ENCODE peak calls at places on chromosomes 13 and 19, in ten cellular contexts. N, F, C, B, U, M, P, O, D and S are unnamed samples.

GRCh38 chr19:40101813-40102212 is 11.1 kb upstream of the ZNF780A start:
- DNase-seq in N (no peak), F (no peak), C (no peak), B (no peak), U (no peak), M (no peak), P (no peak), O (no peak), D (no peak), S (no peak)

GRCh38 chr13:29465741-29466293 is 129.7 kb downstream of the SLC7A1 start:
- DNase-seq in N (no peak), F (peak; percentile 86), C (no peak), B (peak; percentile 22), U (no peak), M (peak; percentile 55), P (peak; percentile 79), O (no peak), D (no peak), S (peak; percentile 31)

GRCh38 chr19:32397736-32398135 is 7.8 kb upstream of the DPY19L3 start:
- DNase-seq in N (no peak), F (no peak), C (no peak), B (no peak), U (no peak), M (no peak), P (peak; percentile 71), O (no peak), D (no peak), S (no peak)

GRCh38 chr19:38204096-38204495 is 19.9 kb downstream of the DPF1 start:
- DNase-seq in N (no peak), F (peak; percentile 54), C (no peak), B (no peak), U (no peak), M (peak; percentile 34), P (no peak), O (no peak), D (no peak), S (no peak)

GRCh38 chr13:100022798-100023197 is 41.2 kb downstream of the ZIC2 start:
- DNase-seq in N (no peak), F (no peak), C (no peak), B (no peak), U (no peak), M (no peak), P (no peak), O (no peak), D (no peak), S (no peak)

GRCh38 chr19:45186509-45187334 is 8.1 kb downstream of the BLOC1S3 start:
- DNase-seq in N (no peak), F (no peak), C (no peak), B (no peak), U (no peak), M (no peak), P (no peak), O (no peak), D (no peak), S (peak; percentile 58)

GRCh38 chr19:35460608-35461007 is 12.6 kb downstream of the FFAR2 start:
- DNase-seq in N (no peak), F (no peak), C (no peak), B (no peak), U (no peak), M (no peak), P (no peak), O (no peak), D (no peak), S (no peak)

GRCh38 chr13:28723806-28724205 is 5.0 kb upstream of the SLC46A3 start:
- DNase-seq in N (no peak), F (no peak), C (no peak), B (no peak), U (no peak), M (no peak), P (no peak), O (no peak), D (no peak), S (no peak)

GRCh38 chr13:21668665-21669599 is 1.9 kb upstream of the FGF9 start:
- DNase-seq in N (peak; percentile 76), F (peak; percentile 62), C (peak; percentile 70), B (no peak), U (no peak), M (peak; percentile 15), P (peak; percentile 36), O (peak; percentile 68), D (no peak), S (no peak)

GRCh38 chr13:49093376-49093775 is 117.7 kb downstream of the FNDC3A start:
- DNase-seq in N (no peak), F (no peak), C (no peak), B (no peak), U (no peak), M (no peak), P (no peak), O (no peak), D (no peak), S (no peak)

GRCh38 chr19:34580408-34580807 is 96.6 kb downstream of the SCGB2B2 start:
- DNase-seq in N (no peak), F (no peak), C (no peak), B (no peak), U (no peak), M (no peak), P (no peak), O (no peak), D (no peak), S (no peak)

GRCh38 chr13:75656590-75656989 is 20.5 kb downstream of the LMO7 start:
- DNase-seq in N (no peak), F (no peak), C (no peak), B (no peak), U (no peak), M (no peak), P (no peak), O (no peak), D (no peak), S (no peak)

GRCh38 chr19:48405850-48406249 is 12.4 kb downstream of the GRIN2D start:
- DNase-seq in N (no peak), F (no peak), C (no peak), B (no peak), U (no peak), M (no peak), P (no peak), O (no peak), D (no peak), S (peak; percentile 51)

GRCh38 chr19:46736544-46737274 is 9.1 kb upstream of the FKRP start:
- DNase-seq in N (no peak), F (peak; percentile 88), C (peak; percentile 40), B (no peak), U (no peak), M (peak; percentile 56), P (no peak), O (no peak), D (no peak), S (peak; percentile 64)

GRCh38 chr19:611506-611869 is 21.8 kb downstream of the HCN2 start:
- DNase-seq in N (peak; percentile 71), F (no peak), C (no peak), B (no peak), U (no peak), M (no peak), P (peak; percentile 99), O (no peak), D (no peak), S (no peak)
- H3K4me3 ChIP-seq in N (peak overlapping the region; percentile 73), F (no peak overlapping the region), C (no peak overlapping the region), B (no peak overlapping the region), U (no peak overlapping the region), M (no peak overlapping the region), P (no peak overlapping the region), O (no peak overlapping the region), D (no peak overlapping the region), S (no peak overlapping the region)

DNA sequence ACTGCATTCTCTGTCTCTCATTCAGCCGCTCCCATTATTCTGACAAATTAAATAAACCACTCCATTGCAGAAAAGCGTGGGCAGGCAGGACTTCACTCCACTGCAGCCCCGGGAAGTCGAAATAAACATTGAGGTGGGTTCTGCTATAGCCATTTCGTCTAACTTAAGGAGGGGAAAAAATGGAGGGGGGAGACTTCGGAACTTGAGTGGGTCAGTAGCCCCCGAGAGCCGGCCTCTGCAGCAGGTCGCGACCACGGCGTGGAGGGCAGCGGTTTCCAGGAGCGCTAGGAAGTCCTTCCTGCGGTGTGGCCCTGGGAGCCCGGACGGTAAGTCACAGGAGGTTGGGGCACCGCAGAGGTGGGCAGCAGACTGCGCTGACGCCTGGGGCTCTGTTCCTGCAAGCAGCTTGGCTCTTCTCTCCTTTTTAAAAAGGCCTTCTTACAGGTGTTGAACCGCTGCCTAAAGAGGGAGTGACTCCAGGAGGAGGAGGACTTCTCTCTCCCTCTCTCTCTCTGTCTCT is 94.6 kb upstream of the SOX1 start:
- DNase-seq in N (no peak), F (no peak), C (no peak), B (no peak), U (no peak), M (no peak), P (no peak), O (no peak), D (no peak), S (no peak)
- H3K9me3 ChIP-seq in N (no peaks in the 10 kb centered on the region), F (no peaks in the 10 kb centered on the region), C (peaks cover 2% of the 10 kb centered on the region), B (no peaks in the 10 kb centered on the region), U (no peaks in the 10 kb centered on the region), M (no peaks in the 10 kb centered on the region), P (peaks cover 21% of the 10 kb centered on the region), O (no peaks in the 10 kb centered on the region), D (no peaks in the 10 kb centered on the region), S (peaks cover 9% of the 10 kb centered on the region)

DNA sequence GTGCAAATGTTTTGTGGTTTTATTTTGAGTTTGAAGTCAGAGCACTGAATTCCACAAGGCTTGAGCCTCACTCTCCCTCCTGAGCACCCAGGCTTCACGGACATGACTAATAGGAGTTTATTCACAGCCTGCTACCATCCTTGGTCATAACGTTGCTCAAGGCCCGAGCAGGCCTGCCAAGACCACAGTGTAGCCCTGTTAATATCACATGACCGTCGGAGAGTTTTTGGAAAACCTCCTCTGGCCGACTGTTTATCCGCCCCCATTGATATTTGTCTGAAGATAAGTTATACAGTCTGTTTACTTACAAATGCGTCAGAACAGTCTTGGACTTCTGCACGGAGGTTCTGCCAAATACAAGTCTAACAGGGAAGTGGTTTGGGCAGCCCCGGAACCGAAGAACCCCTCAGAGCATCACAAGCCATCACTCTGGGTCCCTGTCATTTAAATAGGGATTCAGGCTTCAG is 89.9 kb downstream of the COL4A2 start:
- DNase-seq in N (no peak), F (peak; percentile 97), C (peak; percentile 75), B (peak; percentile 55), U (no peak), M (peak; percentile 62), P (peak; percentile 100), O (peak; percentile 98), D (peak; percentile 75), S (peak; percentile 33)
- H3K4me3 ChIP-seq in N (no peak overlapping the region), F (no peak overlapping the region), C (no peak overlapping the region), B (no peak overlapping the region), U (no peak overlapping the region), M (no peak overlapping the region), P (no peak overlapping the region), O (peak overlapping the region; percentile 28), D (peak overlapping the region; percentile 1), S (no peak overlapping the region)

DNA sequence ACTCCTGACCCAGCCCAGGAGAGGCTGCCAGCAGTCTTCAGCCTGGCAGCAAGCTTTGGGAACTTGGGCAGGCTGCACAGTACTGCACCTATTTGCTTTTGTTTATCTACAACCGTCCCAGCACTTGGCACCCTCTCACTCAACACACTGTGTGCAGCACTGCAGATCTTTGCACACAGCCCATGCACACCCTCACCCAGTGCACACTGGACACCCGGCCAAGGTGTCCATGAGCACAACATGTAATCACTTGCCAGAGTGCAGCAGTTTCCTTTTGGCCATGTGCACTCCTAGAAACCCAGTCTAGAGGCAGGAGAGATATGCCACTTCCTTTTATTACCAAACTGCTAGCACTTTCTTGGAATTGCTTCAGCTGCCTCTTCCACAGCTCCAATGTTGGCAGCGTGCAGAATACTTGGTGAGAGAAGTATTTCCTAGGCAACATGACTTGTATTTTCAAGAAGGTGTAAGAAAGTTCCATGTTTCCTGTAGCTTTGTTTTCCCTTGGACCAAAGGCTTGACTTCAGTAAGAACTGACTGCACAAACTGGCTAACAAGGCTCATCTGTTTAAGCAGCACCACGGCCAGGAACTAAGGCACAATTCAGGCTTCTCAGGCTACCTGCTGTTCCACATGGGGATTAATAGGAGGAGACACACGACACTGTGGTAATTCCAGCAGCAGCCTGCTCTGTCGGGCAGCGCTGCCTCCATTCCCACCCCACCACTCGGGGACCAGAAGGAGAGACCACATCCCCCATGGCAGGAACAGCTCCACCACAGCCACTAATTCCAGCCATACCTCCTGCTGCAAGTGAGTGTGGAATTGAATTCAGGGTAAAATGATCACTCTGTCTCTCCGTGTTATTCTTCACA is 15.3 kb downstream of the ATP7B start:
- DNase-seq in N (no peak), F (peak; percentile 79), C (peak; percentile 63), B (peak; percentile 83), U (no peak), M (peak; percentile 92), P (peak; percentile 18), O (no peak), D (peak; percentile 35), S (no peak)
- H3K9me3 ChIP-seq in N (no peaks in the 10 kb centered on the region), F (no peaks in the 10 kb centered on the region), C (no peaks in the 10 kb centered on the region), B (no peaks in the 10 kb centered on the region), U (no peaks in the 10 kb centered on the region), M (no peaks in the 10 kb centered on the region), P (no peaks in the 10 kb centered on the region), O (no peaks in the 10 kb centered on the region), D (no peaks in the 10 kb centered on the region), S (no peaks in the 10 kb centered on the region)